ENCODE peak calls at places on chromosome 6, in eight cellular contexts. D is ELR, O is RPMI7951, E is stromal cell of bone marrow, R is glomerular endothelial cell, W is OCI-LY7, I is hippocampal formation, S is Kasumi-1. A is an unnamed sample.

GRCh38 chr6:148208298-148208697 is 134.3 kb upstream of the SASH1 start:
- DNase-seq in W (no peak), O (no peak), E (no peak), D (no peak), R (no peak), I (no peak), S (no peak), A (no peak)

GRCh38 chr6:8707956-8708772 is 272.8 kb upstream of the SLC35B3 start:
- DNase-seq in R (no peak), I (peak), W (peak), S (peak), O (peak), D (peak), E (peak), A (peak)

GRCh38 chr6:15661815-15662245 is 998 bp downstream of the DTNBP1 start:
- DNase-seq in E (no peak), S (no peak), I (no peak), W (peak), R (no peak), D (no peak), O (no peak), A (no peak)

GRCh38 chr6:6851059-6851658 is 256.6 kb upstream of the RREB1 start:
- DNase-seq in O (peak), R (peak), E (peak), W (peak), I (peak), S (no peak), D (peak), A (peak)

GRCh38 chr6:115891111-115891669 is 169.5 kb downstream of the FRK start:
- DNase-seq in R (no peak), W (no peak), E (peak), O (peak), I (no peak), D (peak), S (no peak), A (peak)

GRCh38 chr6:15524736-15525401 is 138.0 kb downstream of the DTNBP1 start:
- DNase-seq in S (no peak), R (no peak), D (no peak), E (no peak), I (no peak), W (no peak), O (no peak), A (no peak)

GRCh38 chr6:126077810-126078791 is 91.8 kb downstream of the TRMT11 start:
- DNase-seq in R (no peak), W (no peak), D (no peak), S (no peak), E (no peak), I (no peak), O (no peak), A (no peak)

GRCh38 chr6:70479236-70479635 is 65.9 kb downstream of the FAM135A start:
- DNase-seq in O (no peak), R (no peak), E (peak), I (no peak), S (no peak), D (no peak), W (no peak), A (no peak)

GRCh38 chr6:161748535-161749386 is 474.9 kb upstream of the AGPAT4 start:
- DNase-seq in O (peak), D (peak), S (no peak), W (peak), R (no peak), I (no peak), E (no peak), A (peak)

GRCh38 chr6:37473364-37474095 is 26.2 kb downstream of the CCDC167 start:
- DNase-seq in R (no peak), S (no peak), O (peak), I (no peak), W (no peak), D (peak), E (no peak), A (peak)

GRCh38 chr6:30670760-30671527 is 1.9 kb downstream of the DHX16 start:
- DNase-seq in E (no peak), S (peak), D (no peak), W (no peak), I (no peak), O (no peak), R (no peak), A (no peak)

GRCh38 chr6:24501914-24502313 is 7.1 kb downstream of the ALDH5A1 start:
- DNase-seq in R (no peak), E (no peak), I (no peak), W (no peak), D (no peak), O (no peak), S (no peak), A (no peak)

GRCh38 chr6:13287104-13287503 is 41.2 kb downstream of the TBC1D7 start:
- DNase-seq in I (no peak), O (no peak), E (no peak), D (no peak), S (no peak), W (peak), R (no peak), A (no peak)

GRCh38 chr6:90217621-90218496 is 78.8 kb downstream of the BACH2 start:
- DNase-seq in S (no peak), O (no peak), W (no peak), D (peak), I (no peak), R (no peak), E (peak), A (no peak)

GRCh38 chr6:134119481-134119880 is 67.1 kb upstream of the SLC2A12 start:
- DNase-seq in S (no peak), E (no peak), W (no peak), O (no peak), R (no peak), I (no peak), D (no peak), A (no peak)

GRCh38 chr6:150894935-150895686 is 29.6 kb downstream of the MTHFD1L start:
- DNase-seq in E (no peak), O (peak), D (peak), I (no peak), W (no peak), R (no peak), S (no peak), A (peak)

GRCh38 chr6:111482959-111483735 is at the start of gene REV3L:
- DNase-seq in R (no peak), S (peak), I (peak), O (peak), W (peak), D (peak), E (peak), A (peak)

GRCh38 chr6:168938546-168938945 is 315.1 kb downstream of the THBS2 start:
- DNase-seq in D (no peak), W (no peak), I (no peak), O (no peak), R (no peak), E (no peak), S (no peak), A (no peak)

GRCh38 chr6:34527751-34528670 is 28.1 kb downstream of the SPDEF start:
- DNase-seq in D (no peak), O (no peak), S (no peak), W (no peak), I (no peak), R (no peak), E (no peak), A (no peak)

GRCh38 chr6:160439751-160440150 is 91.6 kb downstream of the SLC22A3 start:
- DNase-seq in S (no peak), E (no peak), D (no peak), O (no peak), W (no peak), I (peak), R (no peak), A (no peak)

GRCh38 chr6:165580139-165580538 is 82.9 kb downstream of the PDE10A start:
- DNase-seq in E (no peak), I (no peak), O (no peak), W (no peak), S (no peak), D (no peak), R (no peak), A (no peak)

GRCh38 chr6:13787146-13787545 is 27.2 kb downstream of the MCUR1 start:
- DNase-seq in W (no peak), E (peak), D (no peak), R (no peak), S (no peak), O (peak), I (no peak), A (no peak)

GRCh38 chr6:166312832-166313231 is 4.6 kb upstream of the PRR18 start:
- DNase-seq in W (no peak), E (no peak), D (no peak), O (no peak), R (no peak), I (no peak), S (no peak), A (no peak)

GRCh38 chr6:116633685-116634084 is 17.4 kb downstream of the RSPH4A start:
- DNase-seq in E (no peak), S (no peak), O (peak), I (no peak), R (no peak), D (peak), W (peak), A (peak)

GRCh38 chr6:15132854-15133670 is 112.8 kb upstream of the JARID2 start:
- DNase-seq in W (no peak), O (peak), E (peak), D (peak), S (no peak), I (no peak), R (no peak), A (peak)

GRCh38 chr6:144259988-144260387 is 25.1 kb upstream of the UTRN start:
- DNase-seq in O (no peak), D (peak), I (no peak), E (peak), S (no peak), R (no peak), W (no peak), A (peak)

GRCh38 chr6:138410972-138411667 is 7.1 kb downstream of the HEBP2 start:
- DNase-seq in E (peak), R (peak), W (no peak), D (peak), S (no peak), I (no peak), O (peak), A (peak)

GRCh38 chr6:5478380-5478779 is 217.1 kb downstream of the FARS2 start:
- DNase-seq in W (no peak), I (no peak), S (no peak), E (no peak), D (no peak), O (no peak), R (no peak), A (no peak)

GRCh38 chr6:142372348-142372747 is 70.5 kb downstream of the ADGRG6 start:
- DNase-seq in D (peak), S (no peak), W (no peak), R (no peak), I (no peak), E (no peak), O (peak), A (peak)

GRCh38 chr6:31490115-31490873 is 7.7 kb upstream of the MICB start:
- DNase-seq in D (no peak), E (no peak), R (no peak), S (no peak), I (no peak), W (no peak), O (no peak), A (no peak)

A was measured in PC-3.